ENCODE peak calls at places on chromosomes 1 and 21, in nine cellular contexts. C is prostate gland, R is heart right ventricle, J is GM23338, U is osteoblast, P is omental fat pad, T is GM12865, A is mucosa of descending colon, Y is suprapubic skin. D is an unnamed sample.

GRCh38 chr21:28309596-28309995 is 683.1 kb downstream of the LTN1 start:
- DNase-seq in C (no peak), R (no peak), J (no peak), U (no peak), P (no peak), T (no peak), A (no peak), Y (no peak), D (no peak)

GRCh38 chr1:51636765-51637522 is 20.1 kb downstream of the OSBPL9 start:
- DNase-seq in C (no peak), R (no peak), J (no peak), U (no peak), P (no peak), T (no peak), A (no peak), Y (peak; percentile 69), D (peak; percentile 87)

GRCh38 chr1:32321712-32322291 is 14.2 kb downstream of the MARCKSL1 start:
- DNase-seq in C (no peak), R (no peak), J (no peak), U (no peak), P (no peak), T (no peak), A (peak; percentile 91), Y (no peak), D (no peak)

GRCh38 chr1:186513526-186513925 is 52.6 kb upstream of the PDC start:
- DNase-seq in C (no peak), R (no peak), J (no peak), U (peak; percentile 3), P (no peak), T (no peak), A (no peak), Y (no peak), D (no peak)

GRCh38 chr1:3998086-3998485 is 98.0 kb upstream of the C1orf174 start:
- DNase-seq in C (no peak), R (no peak), J (no peak), U (no peak), P (no peak), T (no peak), A (no peak), Y (no peak), D (no peak)

GRCh38 chr1:229599218-229599812 is 26.6 kb downstream of the TAF5L start:
- DNase-seq in C (no peak), R (no peak), J (no peak), U (no peak), P (no peak), T (no peak), A (no peak), Y (no peak), D (no peak)

GRCh38 chr1:212928323-212929281 is 21.7 kb upstream of the VASH2 start:
- DNase-seq in C (no peak), R (no peak), J (peak; percentile 74), U (no peak), P (no peak), T (peak; percentile 77), A (no peak), Y (no peak), D (no peak)

GRCh38 chr1:235783148-235783776 is 83.4 kb downstream of the LYST start:
- DNase-seq in C (no peak), R (no peak), J (peak; percentile 67), U (peak; percentile 65), P (no peak), T (peak; percentile 37), A (no peak), Y (no peak), D (peak; percentile 71)

GRCh38 chr1:109790735-109791494 is 27.2 kb upstream of the EPS8L3 start:
- DNase-seq in C (no peak), R (peak; percentile 55), J (peak; percentile 61), U (peak; percentile 70), P (peak; percentile 20), T (peak; percentile 79), A (peak; percentile 63), Y (peak; percentile 72), D (no peak)

GRCh38 chr1:109793486-109794318 is 30.0 kb upstream of the EPS8L3 start:
- DNase-seq in C (no peak), R (peak; percentile 87), J (peak; percentile 45), U (peak; percentile 90), P (peak; percentile 67), T (no peak), A (peak; percentile 86), Y (peak; percentile 70), D (peak; percentile 88)

GRCh38 chr1:109791495-109792040 is 27.8 kb upstream of the EPS8L3 start:
- DNase-seq in C (no peak), R (no peak), J (no peak), U (no peak), P (peak; percentile 2), T (no peak), A (no peak), Y (peak; percentile 42), D (no peak)

GRCh38 chr1:109793089-109793485 is 29.4 kb upstream of the EPS8L3 start:
- DNase-seq in C (no peak), R (no peak), J (no peak), U (no peak), P (peak; percentile 20), T (no peak), A (no peak), Y (peak; percentile 49), D (no peak)

DNA sequence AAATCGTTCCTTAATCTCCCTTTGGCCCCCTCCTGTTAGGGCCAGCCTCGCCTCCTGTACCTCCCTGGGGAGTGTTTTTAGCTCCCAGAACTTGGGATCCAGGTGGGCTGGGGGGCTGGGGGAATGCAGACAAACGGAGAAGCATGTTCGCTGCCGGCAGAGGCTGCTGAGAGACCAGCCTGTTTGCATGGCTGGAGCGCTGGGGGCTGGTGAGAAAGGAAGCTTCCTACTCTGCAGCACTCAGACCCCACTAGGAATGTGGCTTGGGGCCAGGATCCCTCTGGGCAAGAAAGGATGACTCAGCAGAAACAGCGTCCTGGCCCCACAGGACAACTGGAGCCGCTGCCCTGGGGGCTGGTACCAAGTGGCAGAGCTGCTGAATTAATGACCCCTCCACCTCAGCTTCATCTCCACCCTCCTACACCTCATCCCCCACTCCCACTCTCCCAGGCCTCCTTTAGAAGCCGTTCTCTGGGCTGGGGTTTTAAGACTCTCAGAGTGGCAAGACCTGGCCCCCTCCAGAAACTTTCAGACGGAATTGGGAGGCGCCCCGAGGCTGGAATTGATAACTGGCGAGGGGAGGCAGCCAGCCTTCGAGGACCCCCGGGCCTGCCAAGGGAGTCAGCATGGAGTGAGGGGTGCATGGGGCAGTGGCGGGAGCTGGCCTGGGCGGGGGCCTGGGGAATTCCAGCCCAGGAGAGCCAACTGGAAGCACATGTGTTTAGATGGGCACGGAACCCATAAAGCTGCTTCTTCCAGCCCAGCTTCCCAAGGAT is 28.5 kb upstream of the EPS8L3 start:
- DNase-seq in C (no peak), R (peak; percentile 86), J (peak; percentile 73), U (peak; percentile 96), P (peak; percentile 59), T (no peak), A (peak; percentile 69), Y (peak; percentile 68), D (peak; percentile 95)
- TF ChIP-seq CTCF in C (no peak), R (peak; percentile 69), J (peak; percentile 38), U (peak; percentile 65), P (no peak), T (no peak), A (no peak), Y (no peak), D (peak; percentile 83)

DNA sequence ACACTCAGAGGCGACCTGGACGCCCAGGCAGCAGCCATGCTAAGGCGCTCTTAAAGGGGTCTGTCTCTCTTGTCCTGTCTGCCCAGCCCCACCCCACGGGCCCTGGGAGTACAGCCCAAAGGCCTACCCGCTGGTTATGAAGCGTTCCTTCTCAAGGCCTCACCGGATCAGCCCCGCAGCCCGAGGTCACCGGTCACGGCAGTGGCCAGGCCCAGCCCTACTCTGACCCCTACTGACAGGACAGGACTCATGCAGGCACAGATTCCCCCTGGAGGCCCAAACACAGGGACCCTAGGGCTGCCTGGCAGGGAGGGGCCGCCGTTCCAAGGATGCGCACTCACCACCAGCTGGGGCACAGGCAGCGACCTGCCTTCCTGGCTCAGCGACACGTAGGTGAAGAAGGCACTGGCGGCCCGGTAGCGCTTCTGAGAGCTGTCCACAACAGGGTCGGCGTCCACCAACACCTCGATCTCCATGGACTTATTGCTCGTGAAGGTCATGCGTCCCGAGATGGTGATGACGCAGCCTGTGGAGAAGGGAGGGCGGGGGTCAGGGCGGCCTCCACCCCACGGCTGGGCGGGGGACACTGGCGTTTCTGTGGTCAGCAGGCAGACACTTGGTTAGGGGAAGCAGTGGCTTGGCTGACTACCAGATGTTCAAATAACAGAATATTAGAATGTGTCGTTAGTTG is 20.0 kb upstream of the GPR153 start:
- DNase-seq in C (no peak), R (no peak), J (peak; percentile 86), U (no peak), P (no peak), T (no peak), A (no peak), Y (no peak), D (no peak)
- TF ChIP-seq CTCF in C (no peak), R (peak; percentile 56), J (peak; percentile 79), U (peak; percentile 34), P (no peak), T (no peak), A (no peak), Y (no peak), D (peak; percentile 49)

GRCh38 chr1:232627171-232627570 is 2.8 kb downstream of the SIPA1L2 start:
- DNase-seq in C (no peak), R (no peak), J (no peak), U (no peak), P (no peak), T (no peak), A (no peak), Y (no peak), D (no peak)

GRCh38 chr1:232630047-232630893 is at the start of gene SIPA1L2:
- DNase-seq in C (peak; percentile 94), R (peak; percentile 94), J (peak; percentile 91), U (peak; percentile 100), P (peak; percentile 73), T (peak; percentile 89), A (peak; percentile 94), Y (peak; percentile 94), D (peak; percentile 89)

GRCh38 chr1:232627645-232628334 is 2.1 kb downstream of the SIPA1L2 start:
- DNase-seq in C (peak; percentile 56), R (no peak), J (peak; percentile 89), U (no peak), P (no peak), T (peak; percentile 34), A (peak; percentile 59), Y (no peak), D (peak; percentile 40)

GRCh38 chr1:232629250-232630046 is 485 bp downstream of the SIPA1L2 start:
- DNase-seq in C (peak; percentile 22), R (peak; percentile 38), J (peak; percentile 67), U (no peak), P (no peak), T (peak; percentile 3), A (peak; percentile 43), Y (peak; percentile 75), D (peak; percentile 24)

GRCh38 chr1:232628335-232629214 is 1.4 kb downstream of the SIPA1L2 start:
- DNase-seq in C (no peak), R (no peak), J (no peak), U (no peak), P (no peak), T (peak; percentile 10), A (no peak), Y (no peak), D (peak; percentile 62)
- TF ChIP-seq CTCF in C (no peak), R (peak; percentile 68), J (no peak), U (peak; percentile 32), P (no peak), T (no peak), A (no peak), Y (no peak), D (peak; percentile 55)

DNA sequence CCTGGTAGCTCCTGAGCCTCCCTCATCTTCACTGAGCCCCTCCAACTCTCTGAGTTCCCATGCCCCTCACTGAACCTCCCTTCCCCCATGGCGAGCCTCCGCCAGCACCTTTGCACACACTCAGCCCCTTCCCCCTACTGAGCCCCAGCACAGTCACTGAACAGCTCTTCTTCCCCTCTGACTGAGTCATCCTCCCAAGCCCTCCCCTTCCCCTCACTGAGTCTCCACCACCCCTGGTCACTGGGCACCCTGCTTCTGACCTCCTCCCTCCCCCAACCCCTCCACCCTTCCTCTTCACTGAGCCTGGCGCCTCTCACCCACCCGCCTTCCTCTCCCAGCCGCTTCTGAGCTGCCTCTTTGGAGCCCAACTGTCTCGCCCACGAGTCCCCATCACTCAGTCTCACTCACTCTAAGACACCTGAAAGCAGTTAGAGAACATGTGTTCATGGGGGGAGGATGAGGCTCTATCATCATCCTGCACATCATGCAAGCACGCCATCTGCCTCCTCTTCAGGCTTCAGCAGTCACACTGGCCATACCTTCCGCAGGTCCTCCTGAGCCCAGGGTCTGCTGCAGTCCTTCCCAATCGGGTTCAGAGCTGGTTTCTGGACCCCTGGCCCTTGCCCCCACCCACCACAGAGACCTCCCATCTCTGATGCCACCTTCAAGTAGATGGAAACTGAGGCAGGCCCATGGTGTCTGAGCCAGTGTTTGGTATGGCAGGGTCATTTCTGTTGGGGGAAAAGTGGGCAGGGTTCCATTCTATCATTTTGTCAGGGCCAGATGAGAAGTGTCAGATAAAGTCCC is 2.0 kb upstream of the TRNP1 start:
- DNase-seq in C (no peak), R (no peak), J (no peak), U (peak; percentile 92), P (no peak), T (peak; percentile 38), A (no peak), Y (no peak), D (no peak)
- TF ChIP-seq CTCF in C (no peak), R (no peak), J (no peak), U (no peak), P (no peak), T (no peak), A (no peak), Y (no peak), D (no peak)